ENCODE peak calls at places on chromosomes 13 and 19, in seven cellular contexts. M is pancreas, D is MM.1S, S is neural crest cell, W is transverse colon, R is B cell, C is GM10248. Z is an unnamed sample.

GRCh38 chr19:37226248-37226647 is 8.2 kb downstream of the ZNF383 start:
- DNase-seq in D (no peak), S (no peak), R (no peak), W (no peak), M (no peak), C (no peak), Z (no peak)

GRCh38 chr13:32537580-32538233 is 888 bp downstream of the N4BP2L2 start:
- DNase-seq in S (peak; percentile 5), C (no peak), R (no peak), M (peak; percentile 11), W (peak; percentile 38), D (no peak), Z (no peak)

GRCh38 chr19:30276312-30276884 is 95.8 kb upstream of the ZNF536 start:
- DNase-seq in S (no peak), W (no peak), C (no peak), R (no peak), D (no peak), M (no peak), Z (no peak)

GRCh38 chr13:100102042-100102441 is 13.1 kb downstream of the PCCA start:
- DNase-seq in D (no peak), M (no peak), C (no peak), R (no peak), S (no peak), W (no peak), Z (no peak)

GRCh38 chr19:55778331-55778730 is 9.4 kb downstream of the RFPL4AL1 start:
- DNase-seq in C (no peak), S (no peak), R (no peak), M (no peak), W (no peak), D (no peak), Z (no peak)

GRCh38 chr13:92573467-92574057 is 653.0 kb upstream of the GPC6 start:
- DNase-seq in D (peak; percentile 12), R (no peak), C (peak; percentile 10), S (no peak), M (no peak), W (no peak), Z (peak; percentile 17)

GRCh38 chr19:54158812-54159351 is 639 bp downstream of the LENG1 start:
- DNase-seq in M (no peak), W (no peak), C (no peak), S (no peak), R (no peak), D (peak; percentile 61), Z (peak; percentile 73)

GRCh38 chr13:113599396-113599795 is 14.8 kb downstream of the TFDP1 start:
- DNase-seq in W (no peak), M (no peak), C (no peak), S (no peak), D (no peak), R (no peak), Z (no peak)

GRCh38 chr13:33026489-33027152 is 10.4 kb downstream of the KL start:
- DNase-seq in C (no peak), D (no peak), M (no peak), R (no peak), S (no peak), W (no peak), Z (no peak)

GRCh38 chr19:21314676-21315075 is 14.5 kb downstream of the ZNF708 start:
- DNase-seq in S (no peak), D (no peak), M (no peak), W (no peak), R (no peak), C (no peak), Z (no peak)

GRCh38 chr19:5035105-5035761 is 66.3 kb downstream of the KDM4B start:
- DNase-seq in W (no peak), C (no peak), D (no peak), R (no peak), S (no peak), M (peak; percentile 56), Z (no peak)

DNA sequence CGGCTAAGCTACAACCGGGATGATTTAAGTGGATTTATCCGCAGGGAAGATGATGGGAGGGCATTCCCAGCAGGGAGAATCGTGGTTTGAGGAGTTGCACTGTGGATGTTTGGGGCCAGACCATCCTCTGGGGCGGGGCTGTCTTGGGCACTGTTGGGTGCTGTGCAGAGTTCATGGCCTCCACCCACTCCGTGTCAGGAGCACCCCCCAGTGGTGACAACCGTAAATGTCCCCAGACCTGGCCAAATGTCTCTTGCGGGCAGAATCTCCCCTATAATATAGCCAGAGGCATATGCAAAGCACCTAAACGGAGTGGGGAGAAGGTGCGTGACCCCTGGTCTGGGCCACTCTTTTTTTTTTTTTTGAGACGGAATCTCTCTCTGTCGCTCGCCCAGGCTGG is 40.2 kb downstream of the SMIM24 start:
- DNase-seq in M (no peak), C (peak; percentile 75), S (no peak), R (peak; percentile 75), D (peak; percentile 45), W (peak; percentile 69), Z (peak; percentile 81)
- TF ChIP-seq CTCF in M (peak; percentile 29), C (peak; percentile 42), S (peak; percentile 47), R (peak; percentile 57), D (peak; percentile 57), W (peak; percentile 52), Z (peak; percentile 70)

GRCh38 chr13:29594310-29594709 is 1.2 kb downstream of the SLC7A1 start:
- DNase-seq in W (peak; percentile 60), S (peak; percentile 8), D (peak; percentile 12), M (peak; percentile 56), R (no peak), C (peak; percentile 57), Z (peak; percentile 71)
- TF ChIP-seq CTCF in W (no peak), S (no peak), D (no peak), M (no peak), R (no peak), C (no peak), Z (no peak)

DNA sequence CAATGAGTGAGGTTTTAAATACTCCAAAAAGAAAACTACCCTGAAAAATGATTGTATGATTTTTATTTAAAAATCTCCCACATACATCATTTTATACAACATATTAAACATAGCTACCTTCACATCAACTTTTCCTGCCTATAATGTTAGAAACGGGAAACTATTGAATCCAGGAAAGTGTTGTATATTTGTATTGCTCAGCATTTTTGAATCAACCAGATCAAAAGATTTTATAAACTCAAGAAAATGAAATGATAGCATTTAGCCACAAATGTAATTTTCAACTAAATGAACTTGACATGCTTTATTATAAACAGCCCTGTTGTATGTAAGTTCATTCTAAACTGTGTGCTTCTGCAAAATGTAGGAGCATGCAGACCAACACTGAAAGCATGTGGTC is 124.6 kb upstream of the SLC10A2 start:
- DNase-seq in C (no peak), W (no peak), R (no peak), D (no peak), M (no peak), S (no peak), Z (no peak)
- TF ChIP-seq CTCF in C (no peak), W (no peak), R (no peak), D (no peak), M (no peak), S (no peak), Z (no peak)

GRCh38 chr19:14682084-14682483 is 7.4 kb upstream of the ADGRE3 start:
- DNase-seq in S (no peak), W (no peak), M (no peak), C (no peak), R (no peak), D (no peak), Z (no peak)

GRCh38 chr19:14683439-14683838 is 6.4 kb upstream of the ZNF333 start:
- DNase-seq in M (no peak), S (no peak), W (no peak), C (no peak), R (no peak), D (no peak), Z (no peak)

GRCh38 chr19:14689598-14690503 is at the start of gene ZNF333:
- DNase-seq in M (peak; percentile 92), R (peak; percentile 94), W (peak; percentile 99), C (peak; percentile 97), S (peak; percentile 98), D (peak; percentile 92), Z (peak; percentile 96)

GRCh38 chr19:14686411-14686810 is 3.4 kb upstream of the ZNF333 start:
- DNase-seq in D (peak; percentile 15), M (no peak), R (no peak), S (no peak), C (no peak), W (peak; percentile 17), Z (no peak)
- TF ChIP-seq CTCF in D (peak; percentile 38), M (no peak), R (peak; percentile 80), S (peak; percentile 47), C (peak; percentile 65), W (peak; percentile 32), Z (peak; percentile 45)

GRCh38 chr13:46799139-46799538 is 2.2 kb upstream of the ESD start:
- DNase-seq in D (no peak), W (no peak), M (no peak), S (no peak), C (no peak), R (no peak), Z (no peak)

GRCh38 chr13:46803586-46803985 is 6.6 kb upstream of the ESD start:
- DNase-seq in S (no peak), R (no peak), D (no peak), M (no peak), W (no peak), C (no peak), Z (no peak)

GRCh38 chr13:46801831-46802230 is 4.9 kb upstream of the ESD start:
- DNase-seq in C (no peak), R (no peak), D (no peak), M (no peak), W (no peak), S (no peak), Z (no peak)

DNA sequence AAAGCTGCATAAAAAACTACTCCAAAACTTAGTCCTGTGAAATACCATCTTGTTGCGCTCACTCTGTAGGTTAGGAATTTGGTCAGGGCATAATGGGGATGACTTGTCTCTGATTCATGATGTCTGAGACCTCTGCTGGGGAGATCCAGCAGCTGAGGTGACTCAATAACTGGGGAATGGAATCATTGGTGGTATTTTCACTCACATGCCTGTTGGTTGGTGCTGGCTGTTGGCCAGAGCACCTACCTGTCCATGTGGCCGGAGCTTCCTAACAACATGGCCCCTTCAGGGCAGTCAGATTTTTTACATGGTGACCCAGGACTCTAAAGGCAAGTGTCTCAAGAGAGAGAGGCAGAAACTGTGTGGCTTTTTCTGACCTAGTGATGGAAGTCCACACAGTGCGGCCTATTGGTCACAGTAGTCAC is 7.4 kb upstream of the ESD start:
- DNase-seq in M (no peak), C (no peak), D (no peak), R (no peak), W (no peak), S (no peak), Z (no peak)
- TF ChIP-seq CTCF in M (no peak), C (no peak), D (no peak), R (no peak), W (no peak), S (no peak), Z (no peak)

GRCh38 chr19:33214621-33215020 is 11.0 kb downstream of the SLC7A10 start:
- DNase-seq in C (no peak), W (no peak), M (no peak), S (peak; percentile 37), D (no peak), R (no peak), Z (no peak)
- TF ChIP-seq CTCF in C (no peak), W (peak; percentile 13), M (no peak), S (peak; percentile 39), D (peak; percentile 21), R (no peak), Z (peak; percentile 21)

Z was measured in GM13977.